ENCODE peak calls at places on chromosome 1, in nine cellular contexts. S is lung, N is fibroblast of lung, V is uterus, G is IMR-90, D is omental fat pad, Z is psoas muscle, H is PC-3, B is choroid plexus epithelial cell. F is an unnamed sample.
A peak's percentile ranks its signal among the peaks of the same experiment; 100 is the strongest.

GRCh38 chr1:41849211-41849759 is 69.4 kb downstream of the HIVEP3 start:
- DNase-seq in S (no peak), N (no peak), V (no peak), G (peak; percentile 43), D (no peak), Z (no peak), H (no peak), B (peak; percentile 53), F (no peak)

GRCh38 chr1:85135456-85135798 is 65.4 kb downstream of the SYDE2 start:
- DNase-seq in S (no peak), N (no peak), V (no peak), G (no peak), D (no peak), Z (no peak), H (peak; percentile 55), B (no peak), F (no peak)

GRCh38 chr1:37930246-37931142 is 16.4 kb downstream of the INPP5B start:
- DNase-seq in S (peak; percentile 83), N (peak; percentile 12), V (no peak), G (peak; percentile 13), D (no peak), Z (no peak), H (peak; percentile 22), B (peak; percentile 65), F (no peak)

GRCh38 chr1:23167353-23168078 is 1.1 kb downstream of the LUZP1 start:
- DNase-seq in S (peak; percentile 46), N (peak; percentile 71), V (peak; percentile 34), G (peak; percentile 64), D (no peak), Z (peak; percentile 64), H (peak; percentile 36), B (peak; percentile 97), F (peak; percentile 84)

GRCh38 chr1:151539321-151540020 is 638 bp upstream of the TUFT1 start:
- DNase-seq in S (peak; percentile 93), N (peak; percentile 98), V (peak; percentile 81), G (peak; percentile 96), D (peak; percentile 36), Z (peak; percentile 89), H (peak; percentile 100), B (peak; percentile 92), F (peak; percentile 95)

GRCh38 chr1:235741294-235741693 is 91.7 kb upstream of the GNG4 start:
- DNase-seq in S (no peak), N (peak; percentile 94), V (no peak), G (peak; percentile 87), D (no peak), Z (no peak), H (peak; percentile 7), B (peak; percentile 89), F (peak; percentile 67)

GRCh38 chr1:171984850-171985485 is 143.7 kb downstream of the DNM3 start:
- DNase-seq in S (no peak), N (peak; percentile 40), V (no peak), G (peak; percentile 49), D (no peak), Z (no peak), H (peak; percentile 78), B (peak; percentile 58), F (peak; percentile 38)

GRCh38 chr1:152001631-152002584 is 8.2 kb upstream of the S100A10 start:
- DNase-seq in S (peak; percentile 91), N (peak; percentile 97), V (peak; percentile 87), G (peak; percentile 98), D (peak; percentile 94), Z (peak; percentile 89), H (peak; percentile 97), B (peak; percentile 99), F (peak; percentile 97)

GRCh38 chr1:53340660-53341520 is 13.0 kb upstream of the LRP8 start:
- DNase-seq in S (no peak), N (no peak), V (no peak), G (no peak), D (no peak), Z (no peak), H (no peak), B (no peak), F (no peak)

GRCh38 chr1:234972411-234973191 is 156.0 kb downstream of the TOMM20 start:
- DNase-seq in S (no peak), N (peak; percentile 60), V (no peak), G (no peak), D (no peak), Z (no peak), H (no peak), B (no peak), F (no peak)

GRCh38 chr1:26705788-26706237 is 10.0 kb downstream of the ARID1A start:
- DNase-seq in S (no peak), N (peak; percentile 95), V (no peak), G (peak; percentile 92), D (no peak), Z (no peak), H (peak; percentile 98), B (peak; percentile 75), F (peak; percentile 87)

GRCh38 chr1:231693361-231694080 is 66.9 kb downstream of the DISC1 start:
- DNase-seq in S (no peak), N (no peak), V (no peak), G (no peak), D (no peak), Z (peak; percentile 58), H (no peak), B (no peak), F (no peak)

GRCh38 chr1:40401427-40402201 is 28.1 kb downstream of the SMAP2 start:
- DNase-seq in S (no peak), N (no peak), V (no peak), G (no peak), D (no peak), Z (no peak), H (no peak), B (no peak), F (no peak)

GRCh38 chr1:87135313-87135712 is 193.4 kb upstream of the LMO4 start:
- DNase-seq in S (no peak), N (no peak), V (no peak), G (no peak), D (no peak), Z (no peak), H (no peak), B (no peak), F (no peak)

GRCh38 chr1:201184734-201185453 is 5.7 kb upstream of the IGFN1 start:
- DNase-seq in S (peak; percentile 48), N (peak; percentile 84), V (peak; percentile 56), G (peak; percentile 88), D (no peak), Z (peak; percentile 66), H (peak; percentile 89), B (peak; percentile 91), F (peak; percentile 65)

GRCh38 chr1:150237746-150238145 is 1.8 kb upstream of the ANP32E start:
- DNase-seq in S (no peak), N (no peak), V (no peak), G (no peak), D (no peak), Z (no peak), H (no peak), B (no peak), F (no peak)

GRCh38 chr1:150234647-150235435 is 1.1 kb downstream of the ANP32E start:
- DNase-seq in S (peak; percentile 78), N (peak; percentile 62), V (peak; percentile 82), G (peak; percentile 60), D (peak; percentile 42), Z (peak; percentile 90), H (peak; percentile 69), B (peak; percentile 72), F (peak; percentile 76)

GRCh38 chr1:150236614-150236934 is 662 bp upstream of the ANP32E start:
- DNase-seq in S (no peak), N (no peak), V (no peak), G (no peak), D (no peak), Z (no peak), H (no peak), B (no peak), F (no peak)

GRCh38 chr1:150235436-150235851 is 468 bp downstream of the ANP32E start:
- DNase-seq in S (no peak), N (peak; percentile 12), V (peak; percentile 46), G (no peak), D (no peak), Z (no peak), H (no peak), B (peak; percentile 13), F (peak; percentile 12)

GRCh38 chr1:150235852-150236613 is at the start of gene ANP32E:
- DNase-seq in S (peak; percentile 95), N (peak; percentile 100), V (peak; percentile 98), G (peak; percentile 100), D (peak; percentile 84), Z (peak; percentile 97), H (peak; percentile 100), B (peak; percentile 100), F (peak; percentile 100)
- TF ChIP-seq CTCF in S (no peak), N (peak; percentile 32), V (peak; percentile 35), G (peak; percentile 3), D (no peak), Z (peak; percentile 28), H (no peak), B (peak; percentile 28), F (peak; percentile 2)

GRCh38 chr1:28581531-28582247 is 10.4 kb upstream of the RAB42 start:
- DNase-seq in S (peak; percentile 95), N (peak; percentile 92), V (peak; percentile 96), G (peak; percentile 94), D (peak; percentile 76), Z (peak; percentile 98), H (peak; percentile 95), B (peak; percentile 98), F (peak; percentile 97)
- TF ChIP-seq CTCF in S (no peak), N (no peak), V (peak; percentile 6), G (no peak), D (no peak), Z (no peak), H (peak; percentile 7), B (peak; percentile 6), F (no peak)

DNA sequence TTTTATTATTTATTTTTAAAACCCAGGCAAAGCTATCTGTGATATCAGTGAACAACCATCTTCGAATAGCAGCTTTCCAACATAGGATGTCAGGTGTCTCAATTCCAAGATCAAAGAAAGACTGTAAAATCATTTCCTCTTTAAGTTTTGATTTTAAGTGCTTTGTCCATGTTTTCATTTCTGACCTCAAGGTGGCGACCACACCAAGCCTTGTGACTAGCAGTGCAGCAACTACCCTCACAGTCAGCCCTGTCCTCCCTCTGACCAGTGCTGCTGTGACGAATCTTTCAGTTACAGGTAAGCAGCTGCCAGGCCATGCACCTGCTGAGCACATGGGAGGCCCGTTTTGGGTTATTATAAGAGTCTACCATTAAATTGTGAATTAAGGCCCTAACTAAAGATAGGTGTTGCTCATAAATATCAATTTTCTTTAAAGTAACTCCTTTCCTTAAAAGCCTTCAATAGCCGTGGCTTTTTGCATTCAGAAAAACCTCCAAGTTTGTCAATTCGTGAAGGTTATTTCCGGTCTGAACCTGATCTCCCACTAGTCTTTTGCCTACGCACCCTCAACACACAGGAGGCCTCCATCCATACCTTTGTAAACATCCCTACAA is 117.0 kb downstream of the CD247 start:
- DNase-seq in S (peak; percentile 62), N (peak; percentile 43), V (no peak), G (peak; percentile 55), D (no peak), Z (no peak), H (peak; percentile 81), B (peak; percentile 77), F (peak; percentile 58)
- TF ChIP-seq CTCF in S (peak; percentile 58), N (peak; percentile 70), V (peak; percentile 32), G (peak; percentile 55), D (no peak), Z (peak; percentile 56), H (peak; percentile 92), B (peak; percentile 73), F (peak; percentile 61)

DNA sequence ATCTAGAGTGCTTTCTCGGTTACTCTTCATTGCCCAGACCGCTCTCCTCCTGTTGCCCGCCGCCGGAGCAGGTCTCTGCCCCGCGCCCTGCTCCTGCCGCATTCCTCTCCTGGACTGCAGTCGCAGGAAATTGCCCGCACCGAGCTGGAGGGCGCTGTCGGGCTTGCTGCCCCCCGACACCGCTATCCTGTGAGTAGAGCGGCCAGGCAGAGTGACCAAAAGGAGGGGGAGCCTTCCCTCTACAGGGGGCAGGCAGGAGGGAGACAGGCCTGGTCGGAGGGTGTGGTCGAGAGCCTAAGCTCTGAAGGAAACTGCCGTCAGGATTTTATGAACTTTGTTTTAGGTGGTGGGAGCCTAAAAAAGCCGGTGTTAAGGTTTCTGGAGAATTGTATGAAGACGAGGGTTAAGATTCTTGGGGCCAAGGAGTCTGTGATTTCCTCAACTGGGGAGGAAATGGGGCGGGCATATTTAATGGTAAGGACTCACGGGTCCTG is 506 bp downstream of the LRIG2 start:
- DNase-seq in S (peak; percentile 36), N (peak; percentile 67), V (peak; percentile 35), G (peak; percentile 61), D (no peak), Z (no peak), H (peak; percentile 40), B (peak; percentile 69), F (peak; percentile 61)
- TF ChIP-seq CTCF in S (peak; percentile 31), N (peak; percentile 46), V (peak; percentile 53), G (peak; percentile 56), D (no peak), Z (peak; percentile 33), H (peak; percentile 42), B (peak; percentile 69), F (peak; percentile 71)